ENCODE peak calls at places on chromosomes 3 and 15, in five cellular contexts. One of them, this sample, is unnamed.

GRCh38 chr15:29692527-29692926 is 129.7 kb downstream of the TJP1 start:
- DNase-seq in IMR-90: no peak
- DNase-seq in lung: no peak
- DNase-seq in Peyer's patch: no peak
- DNase-seq in osteoblast: no peak
- DNase-seq in this sample: no peak

GRCh38 chr15:45402162-45402954 is 24.0 kb upstream of the GATM start:
- DNase-seq in lung: peak; percentile 98
- DNase-seq in osteoblast: peak; percentile 98
- DNase-seq in IMR-90: peak; percentile 99
- DNase-seq in Peyer's patch: peak; percentile 98
- DNase-seq in this sample: peak; percentile 98

GRCh38 chr3:119918992-119919933 is 137.4 kb downstream of the NR1I2 start:
- DNase-seq in Peyer's patch: no peak
- DNase-seq in IMR-90: no peak
- DNase-seq in osteoblast: no peak
- DNase-seq in lung: no peak
- DNase-seq in this sample: no peak

GRCh38 chr3:107705046-107705445 is 182.3 kb downstream of the BBX start:
- DNase-seq in Peyer's patch: no peak
- DNase-seq in IMR-90: no peak
- DNase-seq in osteoblast: peak; percentile 42
- DNase-seq in lung: no peak
- DNase-seq in this sample: no peak

GRCh38 chr3:189947948-189948723 is 172.6 kb downstream of the P3H2 start:
- DNase-seq in osteoblast: no peak
- DNase-seq in Peyer's patch: no peak
- DNase-seq in IMR-90: peak; percentile 40
- DNase-seq in lung: no peak
- DNase-seq in this sample: no peak

GRCh38 chr3:66107855-66108254 is 69.1 kb upstream of the MAGI1 start:
- DNase-seq in IMR-90: peak; percentile 50
- DNase-seq in lung: no peak
- DNase-seq in Peyer's patch: no peak
- DNase-seq in osteoblast: peak; percentile 90
- DNase-seq in this sample: no peak

GRCh38 chr3:48919215-48920138 is 835 bp downstream of the ARIH2 start:
- DNase-seq in osteoblast: peak; percentile 91
- DNase-seq in Peyer's patch: peak; percentile 56
- DNase-seq in lung: no peak
- DNase-seq in IMR-90: peak; percentile 50
- DNase-seq in this sample: no peak

GRCh38 chr3:170007031-170007663 is 30.6 kb upstream of the GPR160 start:
- DNase-seq in Peyer's patch: peak; percentile 58
- DNase-seq in IMR-90: peak; percentile 84
- DNase-seq in lung: peak; percentile 50
- DNase-seq in osteoblast: no peak
- DNase-seq in this sample: peak; percentile 32

GRCh38 chr3:51024765-51025681 is 350.3 kb downstream of the DOCK3 start:
- DNase-seq in osteoblast: no peak
- DNase-seq in Peyer's patch: peak; percentile 79
- DNase-seq in lung: no peak
- DNase-seq in IMR-90: no peak
- DNase-seq in this sample: no peak

GRCh38 chr3:186151077-186151971 is 42.4 kb upstream of the ETV5 start:
- DNase-seq in lung: no peak
- DNase-seq in IMR-90: no peak
- DNase-seq in Peyer's patch: no peak
- DNase-seq in osteoblast: no peak
- DNase-seq in this sample: no peak

GRCh38 chr3:143963946-143964345 is 7.7 kb upstream of the DIPK2A start:
- DNase-seq in osteoblast: no peak
- DNase-seq in Peyer's patch: no peak
- DNase-seq in lung: no peak
- DNase-seq in IMR-90: no peak
- DNase-seq in this sample: no peak

GRCh38 chr3:127385540-127385870 is 97.7 kb upstream of the PRR20G start:
- DNase-seq in lung: no peak
- DNase-seq in IMR-90: no peak
- DNase-seq in osteoblast: no peak
- DNase-seq in Peyer's patch: no peak
- DNase-seq in this sample: no peak

GRCh38 chr3:38916706-38917105 is 100.7 kb upstream of the SCN10A start:
- DNase-seq in IMR-90: peak; percentile 19
- DNase-seq in Peyer's patch: no peak
- DNase-seq in osteoblast: no peak
- DNase-seq in lung: no peak
- DNase-seq in this sample: no peak

GRCh38 chr3:4833471-4833870 is 145.8 kb upstream of the BHLHE40 start:
- DNase-seq in IMR-90: no peak
- DNase-seq in osteoblast: no peak
- DNase-seq in lung: no peak
- DNase-seq in Peyer's patch: no peak
- DNase-seq in this sample: no peak

GRCh38 chr15:39177561-39177960 is 403.3 kb upstream of the THBS1 start:
- DNase-seq in IMR-90: no peak
- DNase-seq in Peyer's patch: no peak
- DNase-seq in lung: no peak
- DNase-seq in osteoblast: no peak
- DNase-seq in this sample: no peak

GRCh38 chr3:154953538-154953937 is 126.6 kb upstream of the MME start:
- DNase-seq in IMR-90: no peak
- DNase-seq in lung: no peak
- DNase-seq in osteoblast: no peak
- DNase-seq in Peyer's patch: no peak
- DNase-seq in this sample: no peak

GRCh38 chr3:40243056-40243455 is 66.5 kb upstream of the EIF1B start:
- DNase-seq in osteoblast: no peak
- DNase-seq in Peyer's patch: no peak
- DNase-seq in IMR-90: no peak
- DNase-seq in lung: no peak
- DNase-seq in this sample: no peak

GRCh38 chr15:46450810-46451182 is 816.0 kb downstream of the SQOR start:
- DNase-seq in lung: no peak
- DNase-seq in Peyer's patch: no peak
- DNase-seq in IMR-90: no peak
- DNase-seq in osteoblast: no peak
- DNase-seq in this sample: no peak

GRCh38 chr3:14511971-14512943 is 27.9 kb downstream of the GRIP2 start:
- DNase-seq in lung: no peak
- DNase-seq in IMR-90: no peak
- DNase-seq in osteoblast: peak; percentile 50
- DNase-seq in Peyer's patch: peak; percentile 37
- DNase-seq in this sample: no peak

GRCh38 chr3:54360320-54360719 is 238.0 kb downstream of the CACNA2D3 start:
- DNase-seq in Peyer's patch: no peak
- DNase-seq in lung: no peak
- DNase-seq in osteoblast: no peak
- DNase-seq in IMR-90: no peak
- DNase-seq in this sample: no peak

GRCh38 chr3:99286266-99286845 is 352.0 kb upstream of the COL8A1 start:
- DNase-seq in Peyer's patch: no peak
- DNase-seq in IMR-90: no peak
- DNase-seq in lung: no peak
- DNase-seq in osteoblast: no peak
- DNase-seq in this sample: no peak

GRCh38 chr3:87218560-87218959 is 8.5 kb upstream of the CHMP2B start:
- DNase-seq in IMR-90: no peak
- DNase-seq in osteoblast: no peak
- DNase-seq in Peyer's patch: no peak
- DNase-seq in lung: no peak
- DNase-seq in this sample: no peak

GRCh38 chr3:124934577-124934976 is at the start of gene MUC13:
- DNase-seq in osteoblast: no peak
- DNase-seq in IMR-90: no peak
- DNase-seq in lung: no peak
- DNase-seq in Peyer's patch: no peak
- DNase-seq in this sample: no peak

GRCh38 chr3:55337641-55338174 is 149.4 kb downstream of the WNT5A start:
- DNase-seq in lung: no peak
- DNase-seq in IMR-90: no peak
- DNase-seq in osteoblast: peak; percentile 36
- DNase-seq in Peyer's patch: no peak
- DNase-seq in this sample: no peak

GRCh38 chr3:161055210-161055609 is 49.9 kb downstream of the B3GALNT1 start:
- DNase-seq in Peyer's patch: no peak
- DNase-seq in IMR-90: no peak
- DNase-seq in osteoblast: no peak
- DNase-seq in lung: no peak
- DNase-seq in this sample: no peak

GRCh38 chr15:71329041-71329440 is 213.8 kb downstream of the THSD4 start:
- DNase-seq in IMR-90: peak; percentile 35
- DNase-seq in osteoblast: no peak
- DNase-seq in Peyer's patch: no peak
- DNase-seq in lung: no peak
- DNase-seq in this sample: no peak

GRCh38 chr3:100994809-100995208 is 1.6 kb upstream of the ABI3BP start:
- DNase-seq in IMR-90: no peak
- DNase-seq in lung: no peak
- DNase-seq in Peyer's patch: no peak
- DNase-seq in osteoblast: no peak
- DNase-seq in this sample: no peak

GRCh38 chr3:100988080-100988479 is 5.1 kb downstream of the ABI3BP start:
- DNase-seq in IMR-90: no peak
- DNase-seq in lung: no peak
- DNase-seq in Peyer's patch: no peak
- DNase-seq in osteoblast: no peak
- DNase-seq in this sample: no peak

GRCh38 chr3:100994187-100994586 is 966 bp upstream of the ABI3BP start:
- DNase-seq in osteoblast: no peak
- DNase-seq in lung: no peak
- DNase-seq in Peyer's patch: no peak
- DNase-seq in IMR-90: no peak
- DNase-seq in this sample: no peak

GRCh38 chr3:100992086-100993033 is 861 bp downstream of the ABI3BP start:
- DNase-seq in osteoblast: no peak
- DNase-seq in IMR-90: peak; percentile 55
- DNase-seq in Peyer's patch: peak; percentile 56
- DNase-seq in lung: no peak
- DNase-seq in this sample: no peak

GRCh38 chr3:100993309-100993708 is at the start of gene ABI3BP:
- DNase-seq in lung: peak; percentile 60
- DNase-seq in osteoblast: peak; percentile 60
- DNase-seq in IMR-90: peak; percentile 89
- DNase-seq in Peyer's patch: peak; percentile 76
- DNase-seq in this sample: peak; percentile 42
- H3K4me3 ChIP-seq in lung: peak within 1 kb of the TSS; percentile 27
- H3K4me3 ChIP-seq in osteoblast: peak within 1 kb of the TSS; percentile 73
- H3K4me3 ChIP-seq in IMR-90: peak within 1 kb of the TSS; percentile 55
- H3K4me3 ChIP-seq in Peyer's patch: peak within 1 kb of the TSS; percentile 37
- H3K4me3 ChIP-seq in this sample: peak within 1 kb of the TSS; percentile 55

DNA sequence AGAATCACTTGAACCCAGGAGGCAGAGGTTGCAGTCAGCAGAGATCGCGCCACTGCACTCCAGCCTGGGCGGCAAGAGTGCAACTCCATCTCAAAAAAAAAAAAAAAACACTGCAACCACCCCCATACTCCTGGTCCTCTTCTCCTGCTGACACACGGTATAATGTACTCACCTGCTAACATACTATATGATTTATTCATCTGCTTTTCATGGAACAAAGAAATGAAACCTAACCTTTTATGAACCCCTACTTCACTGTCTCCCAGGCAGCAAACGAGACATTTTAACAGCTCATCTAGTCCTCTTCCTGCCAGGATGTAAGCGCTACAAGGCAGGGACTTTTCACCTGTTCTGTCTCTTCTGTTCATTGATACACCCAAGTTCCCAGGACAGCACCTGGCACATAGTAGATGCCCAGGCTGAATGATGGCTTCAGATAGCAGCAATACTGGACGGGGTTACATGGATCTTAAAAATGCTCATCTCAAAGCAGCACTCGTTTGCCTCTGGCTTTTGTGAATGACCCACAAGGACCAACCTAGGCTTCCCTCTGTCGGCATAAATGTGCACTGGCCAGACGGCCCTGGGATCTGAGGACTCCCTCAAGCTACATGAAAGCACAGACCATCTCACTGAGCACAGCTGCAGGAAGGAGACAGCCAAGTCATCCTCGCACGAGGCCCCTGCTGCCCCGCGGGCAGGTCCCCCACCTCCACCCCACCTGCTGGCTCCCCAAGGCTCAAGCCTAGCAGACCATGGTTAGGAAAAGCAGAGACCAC is 20.3 kb downstream of the XXYLT1 start:
- DNase-seq in osteoblast: no peak
- DNase-seq in lung: peak; percentile 28
- DNase-seq in Peyer's patch: peak; percentile 56
- DNase-seq in IMR-90: no peak
- DNase-seq in this sample: no peak
- TF ChIP-seq CTCF in osteoblast: peak; percentile 40
- TF ChIP-seq CTCF in lung: no peak
- TF ChIP-seq CTCF in Peyer's patch: peak; percentile 3
- TF ChIP-seq CTCF in IMR-90: peak; percentile 20
- TF ChIP-seq CTCF in this sample: peak; percentile 27

DNA sequence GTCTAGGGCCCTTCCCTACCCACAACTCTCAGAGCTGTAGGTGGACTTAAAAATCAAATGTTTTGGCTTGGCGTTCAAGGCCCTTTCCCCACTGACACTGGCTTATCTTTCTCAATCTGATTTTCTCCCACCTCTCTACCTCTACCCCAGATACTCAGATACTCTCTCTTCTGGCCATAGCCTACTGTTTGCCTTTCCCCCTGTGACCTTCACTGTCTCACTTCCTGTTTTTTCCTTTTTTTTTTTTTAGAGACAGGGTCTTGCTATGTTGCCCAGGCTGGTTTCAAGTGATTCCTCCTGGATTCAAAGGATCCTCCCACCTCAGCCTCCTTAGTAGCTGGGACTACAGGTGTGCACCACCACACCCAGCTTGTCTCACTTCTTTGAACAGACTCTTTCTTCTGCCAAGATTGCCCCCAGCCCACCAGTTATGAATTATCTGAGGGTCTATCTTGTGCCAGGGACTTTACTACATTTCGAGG is 4.6 kb downstream of the CHRNB4 start:
- DNase-seq in osteoblast: no peak
- DNase-seq in lung: no peak
- DNase-seq in IMR-90: no peak
- DNase-seq in Peyer's patch: no peak
- DNase-seq in this sample: no peak
- H3K27ac ChIP-seq in osteoblast: no peak overlapping the region
- H3K27ac ChIP-seq in lung: no peak overlapping the region
- H3K27ac ChIP-seq in IMR-90: no peak overlapping the region
- H3K27ac ChIP-seq in Peyer's patch: no peak overlapping the region
- H3K27ac ChIP-seq in this sample: no peak overlapping the region

GRCh38 chr3:133474251-133474801 is 74.5 kb downstream of the BFSP2 start:
- DNase-seq in Peyer's patch: peak; percentile 61
- DNase-seq in IMR-90: peak; percentile 89
- DNase-seq in osteoblast: no peak
- DNase-seq in lung: no peak
- DNase-seq in this sample: peak; percentile 83

GRCh38 chr3:133477497-133477896 is 77.6 kb downstream of the BFSP2 start:
- DNase-seq in lung: no peak
- DNase-seq in osteoblast: no peak
- DNase-seq in IMR-90: no peak
- DNase-seq in Peyer's patch: no peak
- DNase-seq in this sample: no peak

GRCh38 chr3:133472889-133473288 is 73.0 kb downstream of the BFSP2 start:
- DNase-seq in IMR-90: no peak
- DNase-seq in lung: no peak
- DNase-seq in Peyer's patch: no peak
- DNase-seq in osteoblast: no peak
- DNase-seq in this sample: no peak

GRCh38 chr3:133476971-133477375 is 77.1 kb downstream of the BFSP2 start:
- DNase-seq in lung: no peak
- DNase-seq in osteoblast: no peak
- DNase-seq in IMR-90: no peak
- DNase-seq in Peyer's patch: no peak
- DNase-seq in this sample: no peak

GRCh38 chr3:133475245-133476010 is 75.6 kb downstream of the BFSP2 start:
- DNase-seq in Peyer's patch: peak; percentile 68
- DNase-seq in IMR-90: no peak
- DNase-seq in lung: no peak
- DNase-seq in osteoblast: no peak
- DNase-seq in this sample: no peak
- H3K4me3 ChIP-seq in Peyer's patch: no peak overlapping the region
- H3K4me3 ChIP-seq in IMR-90: no peak overlapping the region
- H3K4me3 ChIP-seq in lung: no peak overlapping the region
- H3K4me3 ChIP-seq in osteoblast: no peak overlapping the region
- H3K4me3 ChIP-seq in this sample: no peak overlapping the region

This sample was measured in AG04450.